ENCODE peak calls at places on chromosome 13, in four cellular contexts. Q is AG09309; U is activated naive CD4-positive, alpha-beta T cell treated with Interleukin-2 at 50 U/mL for 16 hours; S is epithelial cell of esophagus. D is an unnamed sample.

GRCh38 chr13:111325941-111326620 is 5.6 kb downstream of the TEX29 start:
- DNase-seq in Q (no peak), U (no peak), S (no peak), D (no peak)

GRCh38 chr13:36515466-36515865 is 83.2 kb downstream of the CCNA1 start:
- DNase-seq in Q (no peak), U (no peak), S (no peak), D (no peak)

GRCh38 chr13:48648446-48648845 is 5.3 kb upstream of the CYSLTR2 start:
- DNase-seq in Q (no peak), U (no peak), S (no peak), D (no peak)

GRCh38 chr13:42401376-42401775 is 129.4 kb downstream of the AKAP11 start:
- DNase-seq in Q (no peak), U (no peak), S (peak; percentile 78), D (no peak)

GRCh38 chr13:92843549-92843948 is 383.1 kb upstream of the GPC6 start:
- DNase-seq in Q (no peak), U (no peak), S (peak; percentile 59), D (no peak)

GRCh38 chr13:112219753-112220152 is 152.8 kb downstream of the SOX1 start:
- DNase-seq in Q (no peak), U (no peak), S (no peak), D (no peak)

GRCh38 chr13:113166681-113167080 is 8.2 kb downstream of the PROZ start:
- DNase-seq in Q (no peak), U (no peak), S (no peak), D (no peak)

GRCh38 chr13:84339456-84339855 is 457.2 kb upstream of the SLITRK1 start:
- DNase-seq in Q (no peak), U (no peak), S (no peak), D (no peak)

GRCh38 chr13:105445793-105446192 is 1089.7 kb downstream of the EFNB2 start:
- DNase-seq in Q (no peak), U (no peak), S (no peak), D (no peak)

GRCh38 chr13:114285166-114285808 is 3.9 kb downstream of the UPF3A start:
- DNase-seq in Q (no peak), U (no peak), S (peak; percentile 73), D (no peak)

GRCh38 chr13:46595918-46596315 is 42.9 kb downstream of the LRCH1 start:
- DNase-seq in Q (no peak), U (no peak), S (no peak), D (no peak)

GRCh38 chr13:37488682-37489081 is 109.9 kb downstream of the POSTN start:
- DNase-seq in Q (no peak), U (no peak), S (no peak), D (no peak)

GRCh38 chr13:30743319-30744055 is 8.1 kb downstream of the ALOX5AP start:
- DNase-seq in Q (peak; percentile 91), U (no peak), S (peak; percentile 96), D (no peak)

GRCh38 chr13:50529154-50529882 is 314.2 kb downstream of the DLEU7 start:
- DNase-seq in Q (peak; percentile 88), U (peak; percentile 8), S (peak; percentile 89), D (no peak)

GRCh38 chr13:33751151-33751550 is 66.8 kb upstream of the RFC3 start:
- DNase-seq in Q (peak; percentile 62), U (no peak), S (no peak), D (no peak)

GRCh38 chr13:66400292-66400691 is 829.8 kb downstream of the PCDH9 start:
- DNase-seq in Q (no peak), U (no peak), S (no peak), D (no peak)

GRCh38 chr13:78742659-78743058 is 83.7 kb upstream of the OBI1 start:
- DNase-seq in Q (no peak), U (no peak), S (no peak), D (no peak)

GRCh38 chr13:24348797-24349515 is 39.6 kb downstream of the C1QTNF9 start:
- DNase-seq in Q (no peak), U (no peak), S (peak; percentile 83), D (no peak)

GRCh38 chr13:95137096-95137495 is 164.2 kb downstream of the ABCC4 start:
- DNase-seq in Q (no peak), U (no peak), S (peak; percentile 46), D (no peak)

GRCh38 chr13:62320129-62320724 is 904.6 kb upstream of the PCDH20 start:
- DNase-seq in Q (no peak), U (no peak), S (peak; percentile 63), D (no peak)

GRCh38 chr13:75864718-75865117 is 228.6 kb downstream of the LMO7 start:
- DNase-seq in Q (peak; percentile 43), U (no peak), S (peak; percentile 88), D (no peak)

GRCh38 chr13:78238911-78239310 is 320.3 kb upstream of the EDNRB start:
- DNase-seq in Q (no peak), U (no peak), S (peak; percentile 64), D (no peak)

GRCh38 chr13:80047406-80047805 is 293.5 kb downstream of the SPRY2 start:
- DNase-seq in Q (peak; percentile 27), U (no peak), S (no peak), D (no peak)

GRCh38 chr13:72508392-72508791 is 219.0 kb downstream of the MZT1 start:
- DNase-seq in Q (no peak), U (no peak), S (no peak), D (no peak)

GRCh38 chr13:41973247-41973741 is 12.4 kb upstream of the VWA8 start:
- DNase-seq in Q (no peak), U (no peak), S (no peak), D (no peak)

GRCh38 chr13:46810440-46810839 is 13.5 kb upstream of the ESD start:
- DNase-seq in Q (no peak), U (no peak), S (no peak), D (no peak)

GRCh38 chr13:41643502-41643901 is 186.2 kb downstream of the RGCC start:
- DNase-seq in Q (no peak), U (no peak), S (no peak), D (no peak)

GRCh38 chr13:36750461-36750860 is 68.6 kb upstream of the RFXAP start:
- DNase-seq in Q (no peak), U (no peak), S (no peak), D (no peak)

GRCh38 chr13:44759222-44759721 is 183.1 kb upstream of the TSC22D1 start:
- DNase-seq in Q (no peak), U (no peak), S (no peak), D (no peak)

GRCh38 chr13:31947105-31947504 is 84.5 kb upstream of the FRY start:
- DNase-seq in Q (no peak), U (no peak), S (no peak), D (no peak)

GRCh38 chr13:33918199-33918932 is 100.4 kb downstream of the RFC3 start:
- DNase-seq in Q (peak; percentile 37), U (no peak), S (peak; percentile 89), D (no peak)

GRCh38 chr13:59547950-59548349 is 615.8 kb downstream of the DIAPH3 start:
- DNase-seq in Q (no peak), U (no peak), S (no peak), D (no peak)

GRCh38 chr13:91809161-91809560 is 410.7 kb downstream of the GPC5 start:
- DNase-seq in Q (no peak), U (no peak), S (no peak), D (no peak)

GRCh38 chr13:94311893-94312292 is 167.6 kb downstream of the DCT start:
- DNase-seq in Q (no peak), U (no peak), S (no peak), D (no peak)

GRCh38 chr13:39419866-39420265 is 183.1 kb downstream of the LHFPL6 start:
- DNase-seq in Q (no peak), U (no peak), S (no peak), D (no peak)

GRCh38 chr13:112588490-112589297 is 741 bp upstream of the TUBGCP3 start:
- DNase-seq in Q (no peak), U (no peak), S (no peak), D (peak; percentile 7)

GRCh38 chr13:46101488-46102289 is 3.1 kb downstream of the CPB2 start:
- DNase-seq in Q (no peak), U (no peak), S (no peak), D (no peak)

GRCh38 chr13:43087960-43088580 is 64.7 kb downstream of the DNAJC15 start:
- DNase-seq in Q (no peak), U (no peak), S (peak; percentile 6), D (no peak)

D was measured in activated naive CD8-positive, alpha-beta T cell treated with anti-CD3 and anti-CD28 coated beads for 36 hours.